ENCODE peak calls at places on chromosome 19, in ten cellular contexts. Q is fibroblast of lung, U is IMR-90, T is PC-3, P is HCT116, Y is endothelial cell of umbilical vein, N is H1, Z is mesenchymal stem cell, S is neural progenitor cell, W is MM.1S. X is an unnamed sample.

GRCh38 chr19:13055213-13056051 is 47.2 kb downstream of the LYL1 start:
- DNase-seq in W (no peak), Q (peak; percentile 95), S (peak; percentile 75), Y (peak; percentile 56), Z (peak; percentile 77), U (peak; percentile 89), P (no peak), T (peak; percentile 81), N (no peak), X (no peak)

GRCh38 chr19:17331254-17331558 is 3.4 kb downstream of the ANO8 start:
- DNase-seq in T (no peak), S (no peak), N (no peak), Z (no peak), Q (no peak), Y (no peak), W (no peak), P (no peak), U (no peak), X (no peak)

GRCh38 chr19:48480151-48480475 is 10.9 kb downstream of the CYTH2 start:
- DNase-seq in T (no peak), S (no peak), N (no peak), P (no peak), Z (no peak), W (no peak), U (no peak), Y (peak; percentile 35), Q (peak; percentile 29), X (peak; percentile 45)

GRCh38 chr19:48568345-48568886 is 16.4 kb downstream of the SULT2B1 start:
- DNase-seq in P (peak; percentile 83), W (no peak), T (peak; percentile 83), Z (peak; percentile 93), U (peak; percentile 88), Y (peak; percentile 83), Q (peak; percentile 92), N (no peak), S (peak; percentile 26), X (peak; percentile 67)

GRCh38 chr19:23949611-23950010 is 34.9 kb downstream of the ZNF726 start:
- DNase-seq in Z (peak; percentile 3), W (no peak), Y (no peak), Q (no peak), N (no peak), S (no peak), P (no peak), U (no peak), T (no peak), X (no peak)

GRCh38 chr19:45779231-45780145 is 2.8 kb downstream of the DMPK start:
- DNase-seq in Q (no peak), N (peak; percentile 77), W (peak; percentile 84), S (peak; percentile 96), U (no peak), Z (peak; percentile 68), Y (peak; percentile 84), T (peak; percentile 86), P (peak; percentile 87), X (peak; percentile 98)

GRCh38 chr19:41224632-41225031 is 5.6 kb downstream of the AXL start:
- DNase-seq in W (no peak), P (no peak), S (no peak), Z (peak; percentile 24), N (no peak), U (no peak), Q (no peak), Y (no peak), T (no peak), X (no peak)

GRCh38 chr19:14517840-14518505 is at the start of gene DNAJB1:
- DNase-seq in S (peak; percentile 79), T (peak; percentile 76), Z (peak; percentile 92), Q (peak; percentile 77), W (peak; percentile 75), Y (peak; percentile 78), N (no peak), U (peak; percentile 64), P (no peak), X (peak; percentile 87)

GRCh38 chr19:46471778-46472543 is 598 bp upstream of the PNMA8A start:
- DNase-seq in P (no peak), Z (peak; percentile 4), S (no peak), N (no peak), T (no peak), Q (no peak), Y (no peak), U (no peak), W (no peak), X (no peak)

GRCh38 chr19:35553385-35554000 is 8.1 kb downstream of the TMEM147 start:
- DNase-seq in W (no peak), Q (no peak), U (no peak), P (no peak), S (no peak), Y (no peak), Z (no peak), T (no peak), N (no peak), X (no peak)
- H3K9ac ChIP-seq in W (no peak overlapping the region), Q (no peak overlapping the region), U (no peak overlapping the region), P (no peak overlapping the region), S (no peak overlapping the region), Y (no peak overlapping the region), Z (no peak overlapping the region), T (no peak overlapping the region), N (no peak overlapping the region), X (no peak overlapping the region)

GRCh38 chr19:18719541-18719940 is 36.1 kb downstream of the CRTC1 start:
- DNase-seq in Q (no peak), P (no peak), W (no peak), Z (no peak), U (no peak), Y (no peak), S (no peak), N (no peak), T (no peak), X (no peak)

GRCh38 chr19:18717601-18718000 is 34.1 kb downstream of the CRTC1 start:
- DNase-seq in T (no peak), Z (no peak), Y (no peak), U (no peak), N (no peak), S (no peak), W (no peak), Q (no peak), P (no peak), X (no peak)

GRCh38 chr19:18716857-18717256 is 33.4 kb downstream of the CRTC1 start:
- DNase-seq in Q (no peak), Y (no peak), W (no peak), T (no peak), P (no peak), Z (no peak), S (no peak), N (no peak), U (no peak), X (no peak)

GRCh38 chr19:18718846-18719458 is 35.5 kb downstream of the CRTC1 start:
- DNase-seq in Y (no peak), W (no peak), T (no peak), Q (no peak), N (no peak), Z (no peak), S (no peak), U (no peak), P (no peak), X (no peak)

DNA sequence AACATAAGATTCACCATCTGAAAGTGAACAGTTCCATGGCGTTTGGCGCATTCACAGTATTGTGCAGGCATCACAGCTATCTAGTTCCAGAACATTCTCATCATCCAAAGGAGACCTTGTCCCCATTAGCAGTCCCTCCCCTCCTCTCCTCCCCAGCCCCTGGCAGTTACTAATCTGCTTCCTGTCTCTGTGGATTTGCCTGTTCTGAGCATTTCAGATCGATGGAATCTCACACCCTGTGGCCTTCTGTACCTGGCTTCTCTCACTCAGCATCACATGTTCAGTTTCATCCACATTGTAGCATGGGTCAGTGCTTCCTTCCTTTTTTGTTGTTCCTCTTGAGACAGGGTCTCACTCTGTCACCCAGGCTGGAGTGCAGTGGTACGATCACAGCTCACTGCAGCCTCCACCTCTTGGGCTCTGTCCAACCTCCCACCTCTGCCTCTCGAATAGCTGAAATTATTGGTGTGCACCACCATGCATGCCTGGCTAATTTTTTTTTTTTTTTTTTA is 34.6 kb downstream of the CRTC1 start:
- DNase-seq in U (no peak), W (no peak), S (no peak), Y (no peak), N (no peak), Z (no peak), P (no peak), T (no peak), Q (no peak), X (no peak)
- H3K4me3 ChIP-seq in U (no peak overlapping the region), W (no peak overlapping the region), S (no peak overlapping the region), Y (no peak overlapping the region), N (no peak overlapping the region), Z (no peak overlapping the region), P (no peak overlapping the region), T (no peak overlapping the region), Q (no peak overlapping the region), X (no peak overlapping the region)

DNA sequence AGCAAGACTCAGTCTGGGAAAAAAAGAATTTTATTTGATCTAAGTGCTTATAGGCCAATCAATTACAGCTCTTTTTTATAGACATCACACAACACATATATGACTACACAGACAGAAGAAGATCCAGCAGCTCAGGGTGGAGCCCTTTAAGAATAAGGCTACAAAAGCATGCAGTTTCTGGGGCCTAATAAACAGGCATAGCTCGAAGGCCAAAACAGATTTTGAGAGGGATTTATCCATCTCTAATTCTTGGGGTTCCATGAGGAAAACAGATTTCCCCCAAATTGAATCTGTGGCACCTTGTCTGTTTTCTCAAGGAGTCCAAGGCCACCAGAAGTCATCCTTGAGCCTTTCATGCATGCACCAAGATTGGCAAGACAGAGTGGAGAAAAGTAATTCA is 3.9 kb upstream of the ZNF550 start:
- DNase-seq in Y (no peak), T (no peak), Z (no peak), N (no peak), S (no peak), W (no peak), P (no peak), Q (no peak), U (no peak), X (no peak)
- H3K9me3 ChIP-seq in Y (peaks cover 20% of the 10 kb centered on the region), T (peaks cover 78% of the 10 kb centered on the region), Z (peaks cover 74% of the 10 kb centered on the region), N (peaks cover 68% of the 10 kb centered on the region), S (peaks cover 37% of the 10 kb centered on the region), W (no peaks in the 10 kb centered on the region), P (peaks cover 50% of the 10 kb centered on the region), Q (no peaks in the 10 kb centered on the region), U (peaks cover 46% of the 10 kb centered on the region), X (peaks cover 3% of the 10 kb centered on the region)

GRCh38 chr19:18434411-18435184 is 3.3 kb downstream of the ISYNA1 start:
- DNase-seq in P (no peak), Q (no peak), T (no peak), U (no peak), N (no peak), Z (no peak), W (no peak), Y (no peak), S (no peak), X (no peak)

GRCh38 chr19:18432275-18433038 is 5.5 kb downstream of the ISYNA1 start:
- DNase-seq in Q (no peak), Z (peak; percentile 28), P (no peak), S (no peak), U (no peak), T (no peak), N (no peak), W (no peak), Y (no peak), X (no peak)

GRCh38 chr19:18435185-18435841 is 2.6 kb downstream of the ISYNA1 start:
- DNase-seq in S (no peak), Q (no peak), W (no peak), P (no peak), N (no peak), Y (no peak), T (no peak), Z (no peak), U (no peak), X (no peak)

GRCh38 chr19:18433039-18433691 is 4.8 kb downstream of the ISYNA1 start:
- DNase-seq in P (no peak), Q (no peak), Z (peak; percentile 50), U (no peak), Y (no peak), N (no peak), T (no peak), S (peak; percentile 50), W (no peak), X (no peak)

GRCh38 chr19:18433735-18434398 is 4.1 kb downstream of the ISYNA1 start:
- DNase-seq in W (no peak), Z (no peak), U (no peak), S (peak; percentile 70), Y (no peak), Q (no peak), T (no peak), P (no peak), N (no peak), X (no peak)
- H3K9ac ChIP-seq in W (no peak overlapping the region), Z (no peak overlapping the region), U (no peak overlapping the region), S (no peak overlapping the region), Y (no peak overlapping the region), Q (no peak overlapping the region), T (no peak overlapping the region), P (no peak overlapping the region), N (no peak overlapping the region), X (no peak overlapping the region)

X was measured in colonic mucosa.